ENCODE peak calls at places on chromosomes 13 and 19, in four cellular contexts. V is nephron progenitor cell; P is fibroblast of pulmonary artery; S is activated CD8-positive, alpha-beta T cell treated with anti-CD3 and anti-CD28 coated beads for 36 hours. E is an unnamed sample.

GRCh38 chr19:11984986-11985385 is 20.1 kb downstream of the ZNF763 start:
- DNase-seq in V (no peak), P (no peak), S (peak; percentile 56), E (peak; percentile 36)

GRCh38 chr13:33543631-33544030 is 258.1 kb upstream of the STARD13 start:
- DNase-seq in V (no peak), P (peak; percentile 14), S (no peak), E (no peak)

GRCh38 chr13:102517959-102518358 is 78.8 kb upstream of the TPP2 start:
- DNase-seq in V (no peak), P (no peak), S (no peak), E (no peak)

GRCh38 chr13:31172535-31172934 is 10.8 kb upstream of the HSPH1 start:
- DNase-seq in V (no peak), P (peak; percentile 97), S (no peak), E (no peak)

GRCh38 chr13:33251131-33251629 is 34.4 kb downstream of the STARD13 start:
- DNase-seq in V (no peak), P (peak; percentile 91), S (peak; percentile 3), E (peak; percentile 48)

GRCh38 chr19:31160346-31160926 is 188.8 kb downstream of the TSHZ3 start:
- DNase-seq in V (no peak), P (no peak), S (no peak), E (no peak)

GRCh38 chr19:34500656-34501120 is 19.1 kb downstream of the WTIP start:
- DNase-seq in V (no peak), P (no peak), S (no peak), E (peak; percentile 24)

GRCh38 chr19:46204008-46204407 is 25.5 kb upstream of the IGFL1 start:
- DNase-seq in V (no peak), P (no peak), S (no peak), E (no peak)

GRCh38 chr19:41443813-41444455 is 978 bp downstream of the ERICH4 start:
- DNase-seq in V (no peak), P (no peak), S (no peak), E (no peak)

GRCh38 chr13:46052314-46053161 is at the start of gene ZC3H13:
- DNase-seq in V (peak; percentile 87), P (peak; percentile 96), S (peak; percentile 96), E (peak; percentile 91)
- TF ChIP-seq CTCF in V (peak; percentile 29), P (peak; percentile 31), S (peak; percentile 51), E (no peak)

DNA sequence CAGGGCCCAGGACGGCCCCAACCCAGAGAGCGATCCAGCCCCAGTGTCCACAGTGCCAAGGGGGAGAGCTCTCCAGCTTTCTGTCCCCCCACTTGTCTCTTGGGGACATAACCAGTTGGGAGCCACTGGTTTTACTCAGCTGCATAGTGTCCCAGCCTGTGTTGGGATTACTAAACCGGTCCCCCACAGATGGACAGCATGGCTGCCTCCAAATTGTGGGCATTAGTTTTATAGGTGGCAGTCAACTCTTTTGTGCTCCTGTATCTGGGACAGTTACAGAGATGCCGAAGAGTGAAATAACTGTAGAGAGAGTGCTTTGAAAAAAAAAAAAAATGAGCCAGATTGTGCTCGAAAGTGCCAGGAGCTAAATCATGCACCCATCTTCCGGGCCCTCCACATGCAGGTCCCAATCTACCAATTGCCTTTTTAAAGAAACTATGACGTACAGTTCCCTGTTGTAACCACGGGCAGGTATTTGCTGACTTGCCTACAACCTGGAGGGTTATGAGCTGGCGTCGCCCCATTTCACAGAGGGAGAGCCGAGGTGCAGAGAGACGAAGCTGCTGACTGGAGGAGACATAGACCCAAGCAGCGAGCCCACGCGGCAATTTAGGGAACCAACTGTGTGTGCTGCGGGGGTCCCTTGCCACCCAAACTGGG is 2.4 kb upstream of the NFIC start:
- DNase-seq in V (no peak), P (no peak), S (no peak), E (no peak)
- TF ChIP-seq CTCF in V (no peak), P (no peak), S (no peak), E (no peak)

GRCh38 chr13:108342369-108343289 is 73.1 kb downstream of the TNFSF13B start:
- DNase-seq in V (no peak), P (peak; percentile 56), S (no peak), E (peak; percentile 16)
- TF ChIP-seq CTCF in V (peak; percentile 62), P (peak; percentile 67), S (peak; percentile 41), E (no peak)

DNA sequence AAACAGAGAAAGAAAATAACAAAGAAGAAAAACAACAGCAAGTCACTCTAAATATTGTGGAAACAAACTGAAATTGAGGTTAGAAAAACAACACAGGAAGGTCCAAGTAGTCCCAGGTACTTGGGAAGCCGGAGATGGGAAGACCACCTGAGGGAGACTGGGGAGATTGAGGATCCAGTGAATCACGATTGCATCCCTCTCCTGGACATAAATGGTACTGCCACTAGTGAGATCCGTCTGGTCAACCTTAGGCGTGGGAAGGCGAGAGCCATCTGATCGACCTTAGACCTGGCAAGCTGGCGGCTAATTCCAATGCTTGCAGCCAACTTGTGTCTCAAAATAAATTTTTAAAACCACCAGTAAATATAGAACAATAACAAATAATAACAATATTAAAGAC is 81.9 kb downstream of the ZNF726 start:
- DNase-seq in V (no peak), P (no peak), S (peak; percentile 16), E (no peak)
- TF ChIP-seq CTCF in V (no peak), P (peak; percentile 22), S (peak; percentile 52), E (no peak)

DNA sequence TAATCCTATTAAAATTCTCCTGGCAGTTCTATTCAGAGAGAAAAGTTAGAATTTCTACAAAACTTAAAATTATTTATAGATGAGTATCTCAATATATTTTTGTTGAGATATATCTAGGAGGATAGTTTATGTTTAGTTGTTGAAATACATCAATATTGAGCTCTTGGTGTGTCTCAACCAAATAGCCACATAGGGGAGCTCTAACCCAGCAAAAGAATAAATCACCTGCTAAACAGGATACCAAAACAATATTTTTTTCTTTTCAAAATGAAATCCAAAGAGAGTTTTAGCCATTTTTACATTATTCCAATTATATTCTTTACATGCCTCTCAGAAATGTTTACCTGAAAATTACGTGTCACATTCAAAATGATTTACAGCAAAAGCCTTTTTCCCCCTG is 954.7 kb downstream of the SLITRK6 start:
- DNase-seq in V (no peak), P (peak; percentile 16), S (no peak), E (no peak)
- TF ChIP-seq CTCF in V (peak; percentile 54), P (peak; percentile 30), S (no peak), E (no peak)

GRCh38 chr13:27271572-27272096 is 1.0 kb downstream of the RASL11A start:
- DNase-seq in V (no peak), P (no peak), S (no peak), E (no peak)
- TF ChIP-seq CTCF in V (no peak), P (no peak), S (no peak), E (no peak)

GRCh38 chr19:55068803-55069136 is 5.8 kb upstream of the RDH13 start:
- DNase-seq in V (no peak), P (no peak), S (no peak), E (no peak)

GRCh38 chr19:55067869-55068268 is 4.9 kb upstream of the RDH13 start:
- DNase-seq in V (no peak), P (no peak), S (no peak), E (no peak)

GRCh38 chr19:55069137-55069858 is 6.3 kb upstream of the RDH13 start:
- DNase-seq in V (peak; percentile 33), P (peak; percentile 26), S (no peak), E (peak; percentile 60)

GRCh38 chr19:55070755-55071502 is 4.7 kb upstream of the EPS8L1 start:
- DNase-seq in V (no peak), P (peak; percentile 45), S (no peak), E (no peak)

DNA sequence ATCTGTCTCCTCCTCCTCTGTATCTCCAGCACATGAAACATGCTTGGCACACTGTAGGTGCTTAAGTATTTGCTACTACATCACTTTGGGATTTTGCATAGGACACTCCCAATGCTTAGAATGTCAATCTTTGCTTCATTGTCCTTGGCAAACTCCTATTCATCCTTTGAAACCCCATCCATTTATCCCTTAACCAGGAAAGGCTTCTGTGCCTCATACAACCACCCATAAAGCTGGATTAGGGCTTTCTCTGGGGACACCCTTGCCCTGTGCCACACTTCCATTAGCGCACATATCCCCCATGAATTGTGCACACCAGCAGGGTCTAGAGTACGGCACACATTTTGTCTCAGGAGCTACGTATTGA is 5.8 kb upstream of the EPS8L1 start:
- DNase-seq in V (no peak), P (no peak), S (no peak), E (no peak)
- TF ChIP-seq CTCF in V (no peak), P (no peak), S (no peak), E (no peak)

E was measured in GM20000.